ENCODE peak calls at places on chromosomes 11 and 22, in nine cellular contexts. S, Y, M, K, N, Z, Q, I and D are unnamed samples.

GRCh38 chr11:111557425-111558111 is 17.0 kb downstream of the LAYN start:
- DNase-seq in K (peak; percentile 95), S (peak; percentile 98), Y (no peak), Q (no peak), I (peak; percentile 95), Z (no peak), M (no peak), N (no peak), D (no peak)

GRCh38 chr22:28016781-28017557 is 97.9 kb upstream of the PITPNB start:
- DNase-seq in K (no peak), Y (no peak), S (no peak), I (no peak), M (no peak), N (no peak), Q (peak; percentile 8), Z (no peak), D (no peak)

GRCh38 chr11:86969258-86969657 is 14.1 kb upstream of the FZD4 start:
- DNase-seq in K (no peak), Q (no peak), S (no peak), N (no peak), I (no peak), Y (no peak), M (no peak), Z (no peak), D (no peak)

GRCh38 chr11:6418199-6418957 is 516 bp downstream of the APBB1 start:
- DNase-seq in I (no peak), M (no peak), Q (no peak), N (no peak), Z (no peak), Y (no peak), S (no peak), K (no peak), D (no peak)

GRCh38 chr11:65616575-65617001 is 1.0 kb downstream of the PCNX3 start:
- DNase-seq in M (peak; percentile 50), N (no peak), Z (no peak), K (no peak), Y (no peak), Q (no peak), I (no peak), S (no peak), D (no peak)

GRCh38 chr11:85823816-85824215 is 12.9 kb upstream of the SYTL2 start:
- DNase-seq in N (no peak), Q (no peak), S (peak; percentile 6), I (no peak), Y (no peak), Z (no peak), K (no peak), M (peak; percentile 37), D (no peak)

GRCh38 chr11:128405693-128406364 is 181.5 kb downstream of the ETS1 start:
- DNase-seq in Z (no peak), S (peak; percentile 58), I (peak; percentile 64), K (peak; percentile 18), Y (no peak), M (no peak), N (no peak), Q (no peak), D (no peak)

GRCh38 chr11:5600374-5600851 is 4.0 kb downstream of the TRIM6 start:
- DNase-seq in S (peak; percentile 74), Z (peak; percentile 79), K (peak; percentile 74), N (peak; percentile 6), M (peak; percentile 45), Q (peak; percentile 51), Y (peak; percentile 78), I (peak; percentile 91), D (peak; percentile 21)

GRCh38 chr11:37963440-37963839 is 1365.4 kb upstream of the RAG2 start:
- DNase-seq in Z (no peak), M (no peak), S (no peak), I (no peak), Y (no peak), N (no peak), K (no peak), Q (no peak), D (no peak)

GRCh38 chr22:36771376-36772063 is 4.4 kb downstream of the IFT27 start:
- DNase-seq in K (no peak), Z (no peak), Q (no peak), M (no peak), S (no peak), Y (no peak), I (no peak), N (no peak), D (no peak)

GRCh38 chr11:13073119-13073981 is 64.2 kb downstream of the RASSF10 start:
- DNase-seq in M (no peak), I (peak; percentile 80), N (no peak), K (no peak), S (peak; percentile 60), Q (no peak), Z (no peak), Y (peak; percentile 57), D (no peak)

GRCh38 chr22:36201630-36202312 is at the start of gene APOL4:
- DNase-seq in I (no peak), Y (peak; percentile 87), Q (peak; percentile 90), M (no peak), K (peak; percentile 18), Z (no peak), N (no peak), S (peak; percentile 60), D (no peak)

GRCh38 chr11:16862733-16863132 is 124.3 kb downstream of the C11orf58 start:
- DNase-seq in K (no peak), Y (no peak), Q (no peak), S (peak; percentile 9), M (no peak), I (no peak), N (no peak), Z (no peak), D (no peak)

GRCh38 chr11:720642-721346 is 14.8 kb downstream of the EPS8L2 start:
- DNase-seq in I (no peak), Q (peak; percentile 47), Z (peak; percentile 92), Y (no peak), S (no peak), M (peak; percentile 43), K (no peak), N (no peak), D (no peak)

GRCh38 chr22:47203554-47203991 is 441.1 kb downstream of the TBC1D22A start:
- DNase-seq in M (no peak), Q (no peak), I (no peak), Y (no peak), K (no peak), N (no peak), Z (no peak), S (no peak), D (no peak)

GRCh38 chr11:34053161-34053686 is 1.7 kb downstream of the CAPRIN1 start:
- DNase-seq in M (peak; percentile 82), Y (peak; percentile 79), S (peak; percentile 74), Z (peak; percentile 76), K (peak; percentile 44), I (peak; percentile 76), Q (peak; percentile 69), N (peak; percentile 40), D (peak; percentile 17)

GRCh38 chr22:22109693-22110466 is 127.3 kb upstream of the TOP3B start:
- DNase-seq in Y (no peak), Z (no peak), K (no peak), S (no peak), I (no peak), M (no peak), N (no peak), Q (no peak), D (no peak)

GRCh38 chr11:117677729-117678310 is 119.2 kb downstream of the DSCAML1 start:
- DNase-seq in I (no peak), M (no peak), Z (no peak), N (peak; percentile 75), K (no peak), S (no peak), Y (no peak), Q (no peak), D (no peak)

GRCh38 chr11:65067446-65067845 is 9.1 kb upstream of the NAALADL1 start:
- DNase-seq in N (no peak), Z (no peak), S (no peak), M (no peak), Q (no peak), I (no peak), Y (no peak), K (no peak), D (no peak)

GRCh38 chr11:123185326-123185725 is 9.7 kb downstream of the CLMP start:
- DNase-seq in I (no peak), Z (no peak), N (no peak), Y (no peak), S (no peak), K (no peak), M (no peak), Q (no peak), D (no peak)

GRCh38 chr11:111586305-111586915 is 15.8 kb upstream of the SIK2 start:
- DNase-seq in M (no peak), Q (no peak), Y (no peak), N (peak; percentile 32), S (peak; percentile 56), I (peak; percentile 72), Z (peak; percentile 43), K (no peak), D (no peak)

GRCh38 chr22:46072030-46072881 is 78.1 kb upstream of the PPARA start:
- DNase-seq in Z (peak; percentile 67), K (no peak), Y (no peak), N (no peak), S (peak; percentile 53), M (peak; percentile 67), I (peak; percentile 57), Q (peak; percentile 81), D (no peak)

GRCh38 chr11:115129771-115130306 is 374.4 kb downstream of the CADM1 start:
- DNase-seq in N (no peak), Q (no peak), S (no peak), Z (no peak), Y (no peak), I (no peak), M (no peak), K (no peak), D (no peak)

GRCh38 chr11:63986156-63986931 is at the start of gene OTUB1:
- DNase-seq in I (peak; percentile 90), S (peak; percentile 88), K (peak; percentile 71), M (peak; percentile 88), N (peak; percentile 81), Q (peak; percentile 91), Y (peak; percentile 94), Z (peak; percentile 96), D (peak; percentile 70)

GRCh38 chr11:27331984-27332383 is 31.0 kb downstream of the CCDC34 start:
- DNase-seq in S (peak; percentile 45), Q (no peak), M (no peak), N (no peak), K (no peak), I (no peak), Z (no peak), Y (no peak), D (no peak)

GRCh38 chr11:68016161-68016903 is 6.2 kb downstream of the ALDH3B1 start:
- DNase-seq in K (no peak), M (no peak), Z (no peak), Q (no peak), S (no peak), I (no peak), N (no peak), Y (no peak), D (no peak)

GRCh38 chr11:88178211-88178610 is 3.0 kb upstream of the RAB38 start:
- DNase-seq in K (peak; percentile 38), M (no peak), S (peak; percentile 34), I (peak; percentile 57), Y (no peak), Z (no peak), Q (no peak), N (no peak), D (no peak)

GRCh38 chr11:48093795-48094642 is 113.7 kb downstream of the PTPRJ start:
- DNase-seq in I (no peak), Q (no peak), N (no peak), K (no peak), S (peak; percentile 17), Z (no peak), Y (peak; percentile 29), M (no peak), D (no peak)

GRCh38 chr11:65064847-65065240 is 6.5 kb upstream of the NAALADL1 start:
- DNase-seq in I (no peak), Z (no peak), M (no peak), S (no peak), K (no peak), N (no peak), Y (no peak), Q (no peak), D (no peak)